ENCODE peak calls at places on chromosomes 1 and 21, in seven cellular contexts. One of them, this sample, is unnamed.

GRCh38 chr21:33434770-33435360 is 31.7 kb downstream of the IFNGR2 start:
- DNase-seq in tibial artery: no peak
- DNase-seq in effector memory CD4-positive, alpha-beta T cell: no peak
- DNase-seq in A549: no peak
- DNase-seq in aorta: no peak
- DNase-seq in heart right ventricle: peak
- DNase-seq in trophoblast cell: peak
- DNase-seq in this sample: peak

GRCh38 chr21:46159841-46160562 is 4.6 kb upstream of the FTCD start:
- DNase-seq in tibial artery: peak
- DNase-seq in effector memory CD4-positive, alpha-beta T cell: no peak
- DNase-seq in A549: no peak
- DNase-seq in aorta: peak
- DNase-seq in heart right ventricle: no peak
- DNase-seq in trophoblast cell: no peak
- DNase-seq in this sample: peak

GRCh38 chr1:18452550-18452949 is 28.2 kb upstream of the KLHDC7A start:
- DNase-seq in tibial artery: no peak
- DNase-seq in effector memory CD4-positive, alpha-beta T cell: no peak
- DNase-seq in A549: peak
- DNase-seq in aorta: no peak
- DNase-seq in heart right ventricle: no peak
- DNase-seq in trophoblast cell: peak
- DNase-seq in this sample: no peak

GRCh38 chr1:235919797-235920475 is 53.2 kb upstream of the LYST start:
- DNase-seq in tibial artery: no peak
- DNase-seq in effector memory CD4-positive, alpha-beta T cell: no peak
- DNase-seq in A549: peak
- DNase-seq in aorta: no peak
- DNase-seq in heart right ventricle: no peak
- DNase-seq in trophoblast cell: no peak
- DNase-seq in this sample: no peak

GRCh38 chr21:27649746-27650145 is 682.9 kb upstream of the ADAMTS5 start:
- DNase-seq in tibial artery: no peak
- DNase-seq in effector memory CD4-positive, alpha-beta T cell: no peak
- DNase-seq in A549: no peak
- DNase-seq in aorta: no peak
- DNase-seq in heart right ventricle: no peak
- DNase-seq in trophoblast cell: no peak
- DNase-seq in this sample: no peak

GRCh38 chr1:26278835-26279597 is 870 bp upstream of the SH3BGRL3 start:
- DNase-seq in tibial artery: peak
- DNase-seq in effector memory CD4-positive, alpha-beta T cell: no peak
- DNase-seq in A549: no peak
- DNase-seq in aorta: peak
- DNase-seq in heart right ventricle: no peak
- DNase-seq in trophoblast cell: peak
- DNase-seq in this sample: no peak

GRCh38 chr1:32817815-32818786 is 648 bp downstream of the S100PBP start:
- DNase-seq in tibial artery: peak
- DNase-seq in effector memory CD4-positive, alpha-beta T cell: no peak
- DNase-seq in A549: peak
- DNase-seq in aorta: peak
- DNase-seq in heart right ventricle: peak
- DNase-seq in trophoblast cell: peak
- DNase-seq in this sample: peak

GRCh38 chr1:94702440-94702810 is 117.7 kb upstream of the SLC44A3 start:
- DNase-seq in tibial artery: no peak
- DNase-seq in effector memory CD4-positive, alpha-beta T cell: no peak
- DNase-seq in A549: no peak
- DNase-seq in aorta: no peak
- DNase-seq in heart right ventricle: no peak
- DNase-seq in trophoblast cell: no peak
- DNase-seq in this sample: no peak

GRCh38 chr1:47423872-47424271 is 7.8 kb downstream of the FOXE3 start:
- DNase-seq in tibial artery: no peak
- DNase-seq in effector memory CD4-positive, alpha-beta T cell: no peak
- DNase-seq in A549: no peak
- DNase-seq in aorta: no peak
- DNase-seq in heart right ventricle: no peak
- DNase-seq in trophoblast cell: no peak
- DNase-seq in this sample: no peak

GRCh38 chr1:202049129-202049528 is 38.7 kb downstream of the ELF3 start:
- DNase-seq in tibial artery: no peak
- DNase-seq in effector memory CD4-positive, alpha-beta T cell: no peak
- DNase-seq in A549: peak
- DNase-seq in aorta: no peak
- DNase-seq in heart right ventricle: no peak
- DNase-seq in trophoblast cell: peak
- DNase-seq in this sample: peak

GRCh38 chr1:29282924-29283803 is 46.8 kb downstream of the PTPRU start:
- DNase-seq in tibial artery: no peak
- DNase-seq in effector memory CD4-positive, alpha-beta T cell: no peak
- DNase-seq in A549: peak
- DNase-seq in aorta: no peak
- DNase-seq in heart right ventricle: no peak
- DNase-seq in trophoblast cell: peak
- DNase-seq in this sample: no peak

GRCh38 chr1:154607084-154607747 is 770 bp downstream of the ADAR start:
- DNase-seq in tibial artery: no peak
- DNase-seq in effector memory CD4-positive, alpha-beta T cell: no peak
- DNase-seq in A549: peak
- DNase-seq in aorta: no peak
- DNase-seq in heart right ventricle: no peak
- DNase-seq in trophoblast cell: peak
- DNase-seq in this sample: no peak

GRCh38 chr1:181334724-181335123 is 148.6 kb upstream of the CACNA1E start:
- DNase-seq in tibial artery: peak
- DNase-seq in effector memory CD4-positive, alpha-beta T cell: no peak
- DNase-seq in A549: no peak
- DNase-seq in aorta: no peak
- DNase-seq in heart right ventricle: no peak
- DNase-seq in trophoblast cell: no peak
- DNase-seq in this sample: no peak

GRCh38 chr21:37700641-37701202 is 215.5 kb downstream of the KCNJ6 start:
- DNase-seq in tibial artery: no peak
- DNase-seq in effector memory CD4-positive, alpha-beta T cell: no peak
- DNase-seq in A549: peak
- DNase-seq in aorta: no peak
- DNase-seq in heart right ventricle: peak
- DNase-seq in trophoblast cell: peak
- DNase-seq in this sample: no peak

GRCh38 chr1:21552715-21553114 is 43.5 kb downstream of the ALPL start:
- DNase-seq in tibial artery: no peak
- DNase-seq in effector memory CD4-positive, alpha-beta T cell: no peak
- DNase-seq in A549: no peak
- DNase-seq in aorta: no peak
- DNase-seq in heart right ventricle: no peak
- DNase-seq in trophoblast cell: peak
- DNase-seq in this sample: no peak

GRCh38 chr1:162929177-162929576 is 68.2 kb upstream of the CCDC190 start:
- DNase-seq in tibial artery: no peak
- DNase-seq in effector memory CD4-positive, alpha-beta T cell: no peak
- DNase-seq in A549: no peak
- DNase-seq in aorta: no peak
- DNase-seq in heart right ventricle: no peak
- DNase-seq in trophoblast cell: no peak
- DNase-seq in this sample: no peak
- H3K27ac ChIP-seq in tibial artery: no peak
- H3K27ac ChIP-seq in effector memory CD4-positive, alpha-beta T cell: no peak
- H3K27ac ChIP-seq in A549: no peak
- H3K27ac ChIP-seq in aorta: no peak
- H3K27ac ChIP-seq in heart right ventricle: no peak
- H3K27ac ChIP-seq in trophoblast cell: no peak
- H3K27ac ChIP-seq in this sample: no peak

DNA sequence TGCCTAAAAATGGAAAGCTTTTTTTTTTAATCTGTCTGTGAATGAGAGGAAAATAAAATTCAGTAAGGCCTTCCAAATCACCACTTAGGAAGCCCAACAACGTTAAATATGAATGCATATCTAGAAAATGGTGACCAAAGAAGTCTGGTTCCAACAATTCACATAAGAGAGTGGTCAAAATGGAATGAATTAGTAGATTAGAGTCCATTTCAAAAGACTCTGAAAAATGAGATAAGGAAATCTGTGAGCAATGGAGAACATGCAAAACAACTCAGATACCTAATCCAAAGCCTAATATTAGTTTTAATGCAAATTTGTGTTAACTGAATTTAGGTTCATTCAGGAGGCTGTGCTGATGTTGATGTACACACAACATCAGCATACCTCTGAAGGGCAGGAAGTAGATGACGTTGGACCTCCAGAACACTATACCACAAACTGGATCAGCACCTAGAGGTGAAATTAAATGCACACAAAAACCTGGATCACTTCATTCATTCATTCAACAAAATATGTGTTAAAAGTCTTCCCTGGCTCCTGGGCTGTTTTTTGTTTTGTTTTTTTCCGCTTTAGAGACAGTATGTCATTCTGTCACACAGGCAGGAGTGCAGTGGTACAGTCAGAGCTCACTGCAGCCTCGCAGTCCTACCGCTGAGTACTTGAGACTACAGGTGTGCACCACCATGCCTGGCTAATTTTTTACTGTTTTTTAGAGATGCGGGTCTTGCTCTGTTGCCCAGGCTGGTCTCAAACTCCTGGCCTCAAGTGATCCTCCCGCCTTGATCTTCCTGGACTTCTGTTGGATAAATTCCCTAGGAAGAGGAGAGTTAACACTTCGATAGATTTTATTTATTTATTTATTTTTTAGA is 4.9 kb upstream of the BRWD1 start:
- DNase-seq in tibial artery: no peak
- DNase-seq in effector memory CD4-positive, alpha-beta T cell: no peak
- DNase-seq in A549: no peak
- DNase-seq in aorta: no peak
- DNase-seq in heart right ventricle: no peak
- DNase-seq in trophoblast cell: peak
- DNase-seq in this sample: no peak
- H3K27ac ChIP-seq in tibial artery: no peak
- H3K27ac ChIP-seq in effector memory CD4-positive, alpha-beta T cell: no peak
- H3K27ac ChIP-seq in A549: no peak
- H3K27ac ChIP-seq in aorta: no peak
- H3K27ac ChIP-seq in heart right ventricle: peak
- H3K27ac ChIP-seq in trophoblast cell: no peak
- H3K27ac ChIP-seq in this sample: no peak

DNA sequence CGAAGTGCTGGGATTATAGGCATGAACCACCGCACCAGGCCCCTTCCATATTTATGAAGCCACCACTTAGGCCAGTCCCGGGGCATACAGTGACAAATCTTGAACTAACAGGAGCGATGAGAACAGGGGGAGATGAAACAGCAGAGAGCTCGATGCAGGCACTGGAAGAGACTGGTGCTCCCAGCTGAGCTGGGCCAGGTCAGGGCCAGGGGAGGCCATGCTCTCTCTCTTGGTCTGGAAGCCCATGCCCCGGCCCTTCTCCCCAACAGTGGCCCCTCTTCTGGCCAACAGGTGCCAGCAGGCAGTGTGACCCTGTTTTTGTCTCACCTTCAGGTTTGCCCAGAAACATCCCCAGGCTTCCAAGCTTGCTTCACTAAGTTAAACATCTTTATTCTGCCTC is 269.9 kb upstream of the C1orf174 start:
- DNase-seq in tibial artery: peak
- DNase-seq in effector memory CD4-positive, alpha-beta T cell: no peak
- DNase-seq in A549: no peak
- DNase-seq in aorta: no peak
- DNase-seq in heart right ventricle: no peak
- DNase-seq in trophoblast cell: no peak
- DNase-seq in this sample: no peak
- H3K27ac ChIP-seq in tibial artery: no peak
- H3K27ac ChIP-seq in effector memory CD4-positive, alpha-beta T cell: no peak
- H3K27ac ChIP-seq in A549: no peak
- H3K27ac ChIP-seq in aorta: no peak
- H3K27ac ChIP-seq in heart right ventricle: no peak
- H3K27ac ChIP-seq in trophoblast cell: no peak
- H3K27ac ChIP-seq in this sample: no peak

DNA sequence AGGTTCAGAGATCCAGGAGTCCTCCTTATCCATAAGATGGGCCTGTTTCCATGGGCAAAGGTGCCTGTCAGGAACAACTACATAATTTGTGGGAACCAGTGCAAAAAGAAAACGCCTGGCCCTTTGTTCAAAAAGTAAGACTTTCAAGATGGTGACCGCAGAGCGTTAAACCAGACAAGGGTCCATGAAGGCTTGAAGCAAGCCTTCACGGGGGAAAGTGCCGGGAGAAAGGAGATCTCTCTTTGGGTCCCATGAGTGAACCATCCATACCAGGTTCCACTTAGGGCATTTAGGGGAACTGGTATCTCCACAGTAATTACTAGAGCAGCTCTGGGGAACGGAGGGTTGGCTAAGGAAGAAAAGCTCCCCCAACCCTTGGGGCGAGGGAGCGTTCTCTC is 927 bp upstream of the RASSF5 start:
- DNase-seq in tibial artery: peak
- DNase-seq in effector memory CD4-positive, alpha-beta T cell: no peak
- DNase-seq in A549: no peak
- DNase-seq in aorta: peak
- DNase-seq in heart right ventricle: no peak
- DNase-seq in trophoblast cell: no peak
- DNase-seq in this sample: no peak
- H3K27ac ChIP-seq in tibial artery: no peak
- H3K27ac ChIP-seq in effector memory CD4-positive, alpha-beta T cell: no peak
- H3K27ac ChIP-seq in A549: no peak
- H3K27ac ChIP-seq in aorta: no peak
- H3K27ac ChIP-seq in heart right ventricle: no peak
- H3K27ac ChIP-seq in trophoblast cell: no peak
- H3K27ac ChIP-seq in this sample: no peak

DNA sequence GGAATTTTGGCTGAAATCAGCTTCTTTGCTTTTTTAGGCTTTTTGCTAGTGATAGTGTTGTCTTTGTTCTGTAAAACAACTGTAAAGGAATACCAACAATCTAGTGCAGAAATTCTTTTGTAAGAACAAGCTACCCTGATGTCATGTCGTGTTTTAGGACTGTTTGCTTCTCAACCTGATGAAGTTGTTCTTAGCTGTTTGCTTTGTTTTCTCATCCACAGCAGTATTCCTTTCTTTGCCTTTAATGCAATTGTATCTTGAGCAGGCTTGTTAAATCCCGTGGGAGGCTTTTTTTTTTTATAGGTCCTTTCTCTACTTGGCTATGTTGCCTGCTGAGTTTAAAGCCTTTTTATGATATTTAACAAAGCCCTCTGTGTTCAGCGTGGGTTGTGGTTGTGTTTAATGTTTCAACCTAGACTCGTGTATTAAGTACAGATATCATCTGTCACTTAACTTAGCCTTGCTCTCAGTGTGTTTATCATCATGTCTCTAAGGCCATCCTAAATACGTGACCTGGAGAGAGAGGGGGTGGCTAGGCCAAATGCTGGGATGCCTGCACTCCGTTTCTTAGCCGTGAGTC is 31.6 kb downstream of the ADARB1 start:
- DNase-seq in tibial artery: no peak
- DNase-seq in effector memory CD4-positive, alpha-beta T cell: no peak
- DNase-seq in A549: no peak
- DNase-seq in aorta: no peak
- DNase-seq in heart right ventricle: no peak
- DNase-seq in trophoblast cell: no peak
- DNase-seq in this sample: no peak
- H3K27ac ChIP-seq in tibial artery: peak
- H3K27ac ChIP-seq in effector memory CD4-positive, alpha-beta T cell: no peak
- H3K27ac ChIP-seq in A549: no peak
- H3K27ac ChIP-seq in aorta: peak
- H3K27ac ChIP-seq in heart right ventricle: no peak
- H3K27ac ChIP-seq in trophoblast cell: no peak
- H3K27ac ChIP-seq in this sample: no peak

This sample was measured in lower lobe of right lung.